ENCODE peak calls at places on chromosomes 12 and 14, in six cellular contexts. One of them, this sample, is unnamed.

GRCh38 chr14:94001501-94002396 is 4.6 kb downstream of the CCDC197 start:
- DNase-seq in astrocyte of the spinal cord: peak
- DNase-seq in tibial artery: no peak
- DNase-seq in AG09309: no peak
- DNase-seq in Calu3: peak
- DNase-seq in GM06990: peak
- DNase-seq in this sample: no peak

GRCh38 chr14:26199599-26200370 is 398.0 kb downstream of the NOVA1 start:
- DNase-seq in astrocyte of the spinal cord: peak
- DNase-seq in AG09309: no peak
- DNase-seq in GM06990: no peak
- DNase-seq in Calu3: no peak
- DNase-seq in tibial artery: no peak
- DNase-seq in this sample: no peak

GRCh38 chr12:25151476-25151875 is 43.5 kb downstream of the DNAI7 start:
- DNase-seq in GM06990: no peak
- DNase-seq in astrocyte of the spinal cord: peak
- DNase-seq in Calu3: peak
- DNase-seq in tibial artery: peak
- DNase-seq in AG09309: peak
- DNase-seq in this sample: no peak

GRCh38 chr14:64447890-64448667 is 17.2 kb upstream of the AKAP5 start:
- DNase-seq in tibial artery: no peak
- DNase-seq in AG09309: no peak
- DNase-seq in astrocyte of the spinal cord: peak
- DNase-seq in GM06990: no peak
- DNase-seq in Calu3: no peak
- DNase-seq in this sample: no peak

GRCh38 chr14:28759658-28760313 is 6.8 kb upstream of the FOXG1 start:
- DNase-seq in Calu3: no peak
- DNase-seq in astrocyte of the spinal cord: no peak
- DNase-seq in AG09309: no peak
- DNase-seq in tibial artery: no peak
- DNase-seq in GM06990: no peak
- DNase-seq in this sample: no peak

GRCh38 chr12:4107436-4107878 is 166.1 kb upstream of the CCND2 start:
- DNase-seq in tibial artery: no peak
- DNase-seq in AG09309: no peak
- DNase-seq in astrocyte of the spinal cord: peak
- DNase-seq in GM06990: peak
- DNase-seq in Calu3: peak
- DNase-seq in this sample: no peak

GRCh38 chr12:69873429-69873828 is 48.4 kb downstream of the MYRFL start:
- DNase-seq in tibial artery: no peak
- DNase-seq in Calu3: no peak
- DNase-seq in GM06990: no peak
- DNase-seq in AG09309: no peak
- DNase-seq in astrocyte of the spinal cord: no peak
- DNase-seq in this sample: no peak

GRCh38 chr12:79635676-79636075 is 55.1 kb downstream of the PAWR start:
- DNase-seq in AG09309: peak
- DNase-seq in Calu3: no peak
- DNase-seq in GM06990: no peak
- DNase-seq in astrocyte of the spinal cord: no peak
- DNase-seq in tibial artery: no peak
- DNase-seq in this sample: no peak

GRCh38 chr14:81219821-81220487 is 805 bp downstream of the GTF2A1 start:
- DNase-seq in astrocyte of the spinal cord: no peak
- DNase-seq in tibial artery: peak
- DNase-seq in GM06990: peak
- DNase-seq in AG09309: no peak
- DNase-seq in Calu3: peak
- DNase-seq in this sample: peak

GRCh38 chr12:15978431-15978950 is 67.4 kb downstream of the DERA start:
- DNase-seq in AG09309: no peak
- DNase-seq in GM06990: no peak
- DNase-seq in Calu3: peak
- DNase-seq in astrocyte of the spinal cord: peak
- DNase-seq in tibial artery: no peak
- DNase-seq in this sample: no peak

GRCh38 chr12:21828779-21829178 is 54.3 kb upstream of the KCNJ8 start:
- DNase-seq in astrocyte of the spinal cord: no peak
- DNase-seq in Calu3: no peak
- DNase-seq in GM06990: no peak
- DNase-seq in tibial artery: peak
- DNase-seq in AG09309: no peak
- DNase-seq in this sample: no peak

GRCh38 chr14:100531591-100532121 is 55.6 kb downstream of the BEGAIN start:
- DNase-seq in AG09309: no peak
- DNase-seq in Calu3: no peak
- DNase-seq in astrocyte of the spinal cord: no peak
- DNase-seq in tibial artery: no peak
- DNase-seq in GM06990: peak
- DNase-seq in this sample: peak

GRCh38 chr14:24978862-24979724 is 70.9 kb downstream of the STXBP6 start:
- DNase-seq in astrocyte of the spinal cord: no peak
- DNase-seq in AG09309: no peak
- DNase-seq in Calu3: peak
- DNase-seq in tibial artery: no peak
- DNase-seq in GM06990: no peak
- DNase-seq in this sample: no peak

GRCh38 chr12:25436206-25436912 is 116.7 kb downstream of the LMNTD1 start:
- DNase-seq in GM06990: peak
- DNase-seq in AG09309: peak
- DNase-seq in astrocyte of the spinal cord: peak
- DNase-seq in tibial artery: no peak
- DNase-seq in Calu3: peak
- DNase-seq in this sample: no peak

GRCh38 chr12:67651380-67651695 is 2.8 kb downstream of the DYRK2 start:
- DNase-seq in tibial artery: no peak
- DNase-seq in astrocyte of the spinal cord: peak
- DNase-seq in AG09309: no peak
- DNase-seq in Calu3: peak
- DNase-seq in GM06990: no peak
- DNase-seq in this sample: no peak

GRCh38 chr14:79246200-79246599 is 965.1 kb downstream of the DIO2 start:
- DNase-seq in Calu3: no peak
- DNase-seq in tibial artery: no peak
- DNase-seq in astrocyte of the spinal cord: no peak
- DNase-seq in GM06990: no peak
- DNase-seq in AG09309: no peak
- DNase-seq in this sample: no peak

GRCh38 chr14:53180272-53181221 is 27.4 kb upstream of the DDHD1 start:
- DNase-seq in Calu3: no peak
- DNase-seq in AG09309: peak
- DNase-seq in astrocyte of the spinal cord: peak
- DNase-seq in tibial artery: no peak
- DNase-seq in GM06990: peak
- DNase-seq in this sample: no peak

GRCh38 chr14:81710232-81710845 is 176.7 kb upstream of the SEL1L start:
- DNase-seq in tibial artery: no peak
- DNase-seq in astrocyte of the spinal cord: peak
- DNase-seq in GM06990: no peak
- DNase-seq in AG09309: no peak
- DNase-seq in Calu3: peak
- DNase-seq in this sample: no peak

GRCh38 chr12:76586764-76587395 is 27.3 kb upstream of the OSBPL8 start:
- DNase-seq in Calu3: peak
- DNase-seq in GM06990: peak
- DNase-seq in AG09309: no peak
- DNase-seq in astrocyte of the spinal cord: peak
- DNase-seq in tibial artery: no peak
- DNase-seq in this sample: no peak

GRCh38 chr14:88542857-88543795 is 11.7 kb downstream of the PTPN21 start:
- DNase-seq in Calu3: no peak
- DNase-seq in tibial artery: no peak
- DNase-seq in astrocyte of the spinal cord: no peak
- DNase-seq in GM06990: no peak
- DNase-seq in AG09309: no peak
- DNase-seq in this sample: no peak

GRCh38 chr12:39368891-39369290 is 74.0 kb downstream of the KIF21A start:
- DNase-seq in AG09309: no peak
- DNase-seq in tibial artery: no peak
- DNase-seq in GM06990: no peak
- DNase-seq in astrocyte of the spinal cord: no peak
- DNase-seq in Calu3: no peak
- DNase-seq in this sample: no peak

GRCh38 chr14:91008759-91009409 is 51.6 kb downstream of the RPS6KA5 start:
- DNase-seq in AG09309: no peak
- DNase-seq in astrocyte of the spinal cord: no peak
- DNase-seq in tibial artery: no peak
- DNase-seq in Calu3: peak
- DNase-seq in GM06990: peak
- DNase-seq in this sample: no peak

GRCh38 chr14:23460960-23461359 is 8.5 kb upstream of the NGDN start:
- DNase-seq in tibial artery: no peak
- DNase-seq in astrocyte of the spinal cord: no peak
- DNase-seq in GM06990: no peak
- DNase-seq in Calu3: no peak
- DNase-seq in AG09309: no peak
- DNase-seq in this sample: no peak
- TF ChIP-seq CTCF in tibial artery: no peak
- TF ChIP-seq CTCF in astrocyte of the spinal cord: no peak
- TF ChIP-seq CTCF in GM06990: no peak
- TF ChIP-seq CTCF in Calu3: no peak
- TF ChIP-seq CTCF in AG09309: no peak
- TF ChIP-seq CTCF in this sample: peak

GRCh38 chr14:95994593-95994928 is 44.6 kb upstream of the C14orf132 start:
- DNase-seq in tibial artery: no peak
- DNase-seq in Calu3: no peak
- DNase-seq in astrocyte of the spinal cord: no peak
- DNase-seq in GM06990: no peak
- DNase-seq in AG09309: no peak
- DNase-seq in this sample: no peak
- TF ChIP-seq CTCF in tibial artery: no peak
- TF ChIP-seq CTCF in Calu3: no peak
- TF ChIP-seq CTCF in astrocyte of the spinal cord: no peak
- TF ChIP-seq CTCF in GM06990: no peak
- TF ChIP-seq CTCF in AG09309: no peak
- TF ChIP-seq CTCF in this sample: peak

GRCh38 chr12:123264642-123265041 is 7.0 kb downstream of the CDK2AP1 start:
- DNase-seq in Calu3: no peak
- DNase-seq in tibial artery: no peak
- DNase-seq in astrocyte of the spinal cord: no peak
- DNase-seq in GM06990: no peak
- DNase-seq in AG09309: no peak
- DNase-seq in this sample: no peak
- TF ChIP-seq CTCF in Calu3: no peak
- TF ChIP-seq CTCF in tibial artery: no peak
- TF ChIP-seq CTCF in astrocyte of the spinal cord: peak
- TF ChIP-seq CTCF in GM06990: peak
- TF ChIP-seq CTCF in AG09309: peak
- TF ChIP-seq CTCF in this sample: peak

GRCh38 chr12:59164226-59164625 is 243.9 kb upstream of the LRIG3 start:
- DNase-seq in Calu3: no peak
- DNase-seq in GM06990: no peak
- DNase-seq in tibial artery: no peak
- DNase-seq in astrocyte of the spinal cord: peak
- DNase-seq in AG09309: no peak
- DNase-seq in this sample: no peak

GRCh38 chr12:59166457-59166856 is 246.2 kb upstream of the LRIG3 start:
- DNase-seq in GM06990: no peak
- DNase-seq in tibial artery: no peak
- DNase-seq in Calu3: no peak
- DNase-seq in AG09309: no peak
- DNase-seq in astrocyte of the spinal cord: no peak
- DNase-seq in this sample: no peak

GRCh38 chr12:59164991-59165718 is 244.9 kb upstream of the LRIG3 start:
- DNase-seq in astrocyte of the spinal cord: peak
- DNase-seq in tibial artery: no peak
- DNase-seq in AG09309: peak
- DNase-seq in GM06990: no peak
- DNase-seq in Calu3: peak
- DNase-seq in this sample: no peak
- TF ChIP-seq CTCF in astrocyte of the spinal cord: peak
- TF ChIP-seq CTCF in tibial artery: peak
- TF ChIP-seq CTCF in AG09309: peak
- TF ChIP-seq CTCF in GM06990: peak
- TF ChIP-seq CTCF in Calu3: peak
- TF ChIP-seq CTCF in this sample: peak

DNA sequence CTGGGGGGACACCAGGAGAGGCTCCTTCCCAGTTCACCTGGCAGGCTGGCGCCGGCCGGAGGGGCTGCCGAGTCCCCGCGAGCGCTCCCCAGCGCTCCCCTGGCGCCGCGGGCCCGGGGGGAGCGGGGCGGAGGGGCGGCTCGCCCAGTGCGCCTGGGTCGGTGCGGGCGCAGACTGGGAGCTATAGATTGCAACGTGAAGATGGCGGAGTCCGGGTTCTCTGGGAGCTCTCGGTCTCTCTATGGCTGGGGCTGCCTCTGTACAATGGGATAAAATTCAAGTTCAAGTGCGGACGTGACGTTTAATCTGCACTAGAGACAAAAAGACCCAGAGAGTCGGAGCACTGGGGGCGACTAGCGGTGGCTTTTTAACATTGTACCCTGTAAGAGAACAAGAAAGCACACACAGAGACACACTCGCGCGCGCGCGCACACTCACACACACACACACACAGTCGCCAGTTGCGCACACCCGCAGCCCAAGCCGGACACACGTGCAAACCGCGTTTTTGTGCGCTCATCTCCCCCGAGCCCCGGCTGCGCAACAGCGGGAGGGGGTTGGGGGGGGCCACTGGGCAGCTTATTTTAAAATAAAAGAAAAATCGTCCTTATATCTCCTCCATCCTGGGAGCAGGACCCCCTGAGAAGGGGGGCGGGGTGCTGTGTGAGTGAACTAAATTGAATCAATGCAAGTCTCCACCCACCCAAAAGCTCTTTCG is at the start of gene BCL11B:
- DNase-seq in Calu3: peak
- DNase-seq in tibial artery: peak
- DNase-seq in GM06990: peak
- DNase-seq in AG09309: peak
- DNase-seq in astrocyte of the spinal cord: peak
- DNase-seq in this sample: peak
- TF ChIP-seq CTCF in Calu3: peak
- TF ChIP-seq CTCF in tibial artery: no peak
- TF ChIP-seq CTCF in GM06990: peak
- TF ChIP-seq CTCF in AG09309: peak
- TF ChIP-seq CTCF in astrocyte of the spinal cord: peak
- TF ChIP-seq CTCF in this sample: peak

GRCh38 chr14:95681153-95681552 is 5.1 kb upstream of the TCL1B start:
- DNase-seq in AG09309: no peak
- DNase-seq in astrocyte of the spinal cord: no peak
- DNase-seq in tibial artery: no peak
- DNase-seq in GM06990: no peak
- DNase-seq in Calu3: no peak
- DNase-seq in this sample: no peak

GRCh38 chr14:95685978-95686922 is at the start of gene TCL1B:
- DNase-seq in Calu3: no peak
- DNase-seq in AG09309: no peak
- DNase-seq in astrocyte of the spinal cord: no peak
- DNase-seq in tibial artery: no peak
- DNase-seq in GM06990: no peak
- DNase-seq in this sample: no peak

GRCh38 chr14:95686935-95687334 is 709 bp downstream of the TCL1B start:
- DNase-seq in AG09309: no peak
- DNase-seq in astrocyte of the spinal cord: no peak
- DNase-seq in Calu3: no peak
- DNase-seq in GM06990: no peak
- DNase-seq in tibial artery: no peak
- DNase-seq in this sample: no peak

GRCh38 chr14:95679995-95680735 is 6.1 kb upstream of the TCL1B start:
- DNase-seq in Calu3: no peak
- DNase-seq in astrocyte of the spinal cord: no peak
- DNase-seq in tibial artery: no peak
- DNase-seq in AG09309: no peak
- DNase-seq in GM06990: no peak
- DNase-seq in this sample: no peak

GRCh38 chr14:95683793-95684192 is 2.4 kb upstream of the TCL1B start:
- DNase-seq in tibial artery: no peak
- DNase-seq in AG09309: no peak
- DNase-seq in Calu3: peak
- DNase-seq in astrocyte of the spinal cord: no peak
- DNase-seq in GM06990: no peak
- DNase-seq in this sample: no peak
- TF ChIP-seq CTCF in tibial artery: peak
- TF ChIP-seq CTCF in AG09309: peak
- TF ChIP-seq CTCF in Calu3: peak
- TF ChIP-seq CTCF in astrocyte of the spinal cord: no peak
- TF ChIP-seq CTCF in GM06990: peak
- TF ChIP-seq CTCF in this sample: peak

This sample was measured in type B pancreatic cell.